ENCODE peak calls at places on chromosome 5, in five cellular contexts. M, U, P, V and A are unnamed samples.

GRCh38 chr5:132470596-132470995 is 20.0 kb downstream of the IRF1 start:
- DNase-seq in M (no peak), U (peak), P (no peak), V (no peak), A (no peak)

GRCh38 chr5:33929925-33930690 is 6.1 kb upstream of the RXFP3 start:
- DNase-seq in M (no peak), U (no peak), P (peak), V (no peak), A (no peak)

GRCh38 chr5:61467766-61468482 is 135.9 kb downstream of the ZSWIM6 start:
- DNase-seq in M (peak), U (no peak), P (peak), V (no peak), A (no peak)

GRCh38 chr5:83145241-83145640 is 67.9 kb downstream of the XRCC4 start:
- DNase-seq in M (no peak), U (no peak), P (peak), V (no peak), A (no peak)

GRCh38 chr5:178624626-178625546 is 2.0 kb downstream of the CLK4 start:
- DNase-seq in M (no peak), U (no peak), P (peak), V (no peak), A (no peak)

GRCh38 chr5:88643315-88643714 is 239.7 kb downstream of the MEF2C start:
- DNase-seq in M (no peak), U (no peak), P (no peak), V (no peak), A (no peak)

GRCh38 chr5:1189269-1189668 is 12.1 kb upstream of the SLC6A19 start:
- DNase-seq in M (no peak), U (no peak), P (no peak), V (no peak), A (no peak)

GRCh38 chr5:74020488-74020887 is 394.5 kb downstream of the ARHGEF28 start:
- DNase-seq in M (no peak), U (no peak), P (no peak), V (no peak), A (no peak)

GRCh38 chr5:10337107-10337506 is 16.4 kb upstream of the MARCHF6 start:
- DNase-seq in M (no peak), U (no peak), P (no peak), V (no peak), A (no peak)

GRCh38 chr5:103347729-103348128 is 89.2 kb downstream of the MACIR start:
- DNase-seq in M (no peak), U (no peak), P (no peak), V (no peak), A (no peak)

GRCh38 chr5:127055880-127056653 is 17.2 kb downstream of the C5orf63 start:
- DNase-seq in M (no peak), U (no peak), P (no peak), V (no peak), A (no peak)

GRCh38 chr5:65161655-65162054 is 320.1 kb downstream of the ADAMTS6 start:
- DNase-seq in M (no peak), U (no peak), P (no peak), V (no peak), A (no peak)

GRCh38 chr5:74517700-74518099 is 122.8 kb downstream of the ENC1 start:
- DNase-seq in M (no peak), U (no peak), P (peak), V (no peak), A (no peak)

GRCh38 chr5:146390469-146390868 is 51.8 kb downstream of the POU4F3 start:
- DNase-seq in M (no peak), U (no peak), P (no peak), V (no peak), A (no peak)

GRCh38 chr5:109911731-109912130 is 222.0 kb downstream of the MAN2A1 start:
- DNase-seq in M (no peak), U (no peak), P (no peak), V (no peak), A (no peak)

GRCh38 chr5:173055983-173056782 is at the start of gene CREBRF:
- DNase-seq in M (peak), U (peak), P (peak), V (peak), A (peak)

GRCh38 chr5:140383300-140383699 is 18.3 kb upstream of the ANKHD1 start:
- DNase-seq in M (peak), U (no peak), P (no peak), V (no peak), A (no peak)

GRCh38 chr5:8954801-8955200 is 591.1 kb downstream of the SEMA5A start:
- DNase-seq in M (no peak), U (no peak), P (no peak), V (no peak), A (no peak)

GRCh38 chr5:138303365-138303764 is 28.2 kb downstream of the CDC25C start:
- DNase-seq in M (no peak), U (no peak), P (peak), V (no peak), A (peak)

GRCh38 chr5:158882236-158882635 is 217.5 kb downstream of the EBF1 start:
- DNase-seq in M (no peak), U (no peak), P (no peak), V (no peak), A (peak)

GRCh38 chr5:73692166-73692640 is 66.2 kb downstream of the ARHGEF28 start:
- DNase-seq in M (no peak), U (no peak), P (peak), V (no peak), A (no peak)

GRCh38 chr5:159324097-159324760 is 6.1 kb downstream of the IL12B start:
- DNase-seq in M (no peak), U (no peak), P (peak), V (no peak), A (no peak)

GRCh38 chr5:179294891-179295777 is 50.1 kb downstream of the ADAMTS2 start:
- DNase-seq in M (no peak), U (no peak), P (no peak), V (no peak), A (no peak)

GRCh38 chr5:176418251-176418650 is 1.9 kb upstream of the CLTB start:
- DNase-seq in M (no peak), U (peak), P (peak), V (no peak), A (no peak)

GRCh38 chr5:139138790-139139189 is 59.4 kb downstream of the SIL1 start:
- DNase-seq in M (no peak), U (peak), P (peak), V (no peak), A (peak)

GRCh38 chr5:127907907-127908306 is 175.7 kb upstream of the SLC12A2 start:
- DNase-seq in M (no peak), U (no peak), P (no peak), V (no peak), A (no peak)

GRCh38 chr5:172107606-172108005 is 80.4 kb downstream of the STK10 start:
- DNase-seq in M (no peak), U (no peak), P (peak), V (no peak), A (no peak)